ENCODE peak calls at places on chromosomes 13 and 19, in eight cellular contexts. A, W, S, B, J, V, T and Q are unnamed samples.

GRCh38 chr13:60646600-60646999 is 249.6 kb downstream of the TDRD3 start:
- DNase-seq in A (no peak), T (no peak), V (no peak), W (no peak), J (no peak), B (no peak), S (no peak), Q (no peak)

GRCh38 chr19:3982701-3983541 is 2.3 kb downstream of the EEF2 start:
- DNase-seq in A (no peak), S (peak; percentile 74), T (no peak), J (no peak), B (no peak), W (no peak), V (peak; percentile 71), Q (peak; percentile 57)

GRCh38 chr19:48806818-48807589 is 3.8 kb downstream of the BCAT2 start:
- DNase-seq in T (no peak), W (no peak), J (no peak), V (peak; percentile 40), B (peak; percentile 88), A (no peak), S (peak; percentile 39), Q (peak; percentile 61)

GRCh38 chr13:50645092-50645491 is 198.4 kb downstream of the DLEU7 start:
- DNase-seq in V (peak; percentile 82), S (no peak), B (no peak), W (no peak), A (no peak), J (no peak), T (no peak), Q (no peak)

GRCh38 chr13:48531416-48532145 is 1.3 kb downstream of the RCBTB2 start:
- DNase-seq in A (no peak), T (peak; percentile 37), V (no peak), W (no peak), J (no peak), B (no peak), S (no peak), Q (no peak)

GRCh38 chr13:67094078-67094477 is 136.1 kb downstream of the PCDH9 start:
- DNase-seq in S (no peak), J (no peak), B (no peak), A (no peak), T (no peak), W (no peak), V (no peak), Q (no peak)

GRCh38 chr19:19740755-19741154 is 7.8 kb upstream of the ZNF14 start:
- DNase-seq in J (no peak), B (no peak), W (no peak), S (no peak), A (no peak), T (no peak), V (no peak), Q (no peak)

GRCh38 chr19:13215572-13216380 is 65.6 kb downstream of the IER2 start:
- DNase-seq in W (no peak), B (no peak), S (no peak), V (peak; percentile 34), J (peak; percentile 42), T (peak; percentile 42), A (no peak), Q (no peak)

GRCh38 chr19:33498391-33499000 is 23.1 kb downstream of the PEPD start:
- DNase-seq in J (no peak), W (no peak), S (no peak), A (peak; percentile 19), T (no peak), B (peak; percentile 26), V (no peak), Q (no peak)

GRCh38 chr19:19399733-19400438 is 5.6 kb upstream of the GATAD2A start:
- DNase-seq in W (no peak), J (no peak), A (no peak), S (peak; percentile 38), T (no peak), V (peak; percentile 48), B (no peak), Q (no peak)

GRCh38 chr13:51826606-51827005 is 18.4 kb downstream of the TMEM272 start:
- DNase-seq in A (peak; percentile 67), T (no peak), W (no peak), S (no peak), V (no peak), J (no peak), B (no peak), Q (no peak)

GRCh38 chr19:3483226-3483628 is at the start of gene SMIM44:
- DNase-seq in B (peak; percentile 79), V (no peak), J (no peak), T (no peak), W (no peak), A (no peak), S (no peak), Q (no peak)

GRCh38 chr19:15107056-15108010 is at the start of gene SYDE1:
- DNase-seq in W (no peak), V (peak; percentile 68), S (peak; percentile 55), B (no peak), A (peak; percentile 73), J (no peak), T (no peak), Q (peak; percentile 43)

GRCh38 chr19:41123716-41124244 is 9.5 kb downstream of the CYP2F1 start:
- DNase-seq in J (no peak), W (no peak), V (no peak), S (no peak), B (no peak), T (no peak), A (no peak), Q (no peak)

GRCh38 chr13:75489502-75490263 is 7.7 kb upstream of the TBC1D4 start:
- DNase-seq in T (no peak), V (peak; percentile 79), B (no peak), A (no peak), W (no peak), S (peak; percentile 69), J (no peak), Q (no peak)

GRCh38 chr13:112724788-112725345 is 35.0 kb downstream of the ATP11A start:
- DNase-seq in S (no peak), J (no peak), B (no peak), V (no peak), T (no peak), A (no peak), W (no peak), Q (no peak)

GRCh38 chr13:110334841-110335490 is 27.9 kb downstream of the COL4A2 start:
- DNase-seq in B (no peak), V (peak; percentile 79), A (no peak), W (no peak), J (no peak), S (no peak), T (no peak), Q (no peak)

GRCh38 chr13:110506859-110507566 is 54.5 kb downstream of the RAB20 start:
- DNase-seq in T (no peak), V (peak; percentile 23), B (peak; percentile 89), W (no peak), S (peak; percentile 10), J (no peak), A (peak; percentile 81), Q (peak; percentile 92)

GRCh38 chr19:31350033-31350692 is 927 bp upstream of the TSHZ3 start:
- DNase-seq in V (no peak), B (peak; percentile 55), A (peak; percentile 71), W (no peak), J (no peak), S (no peak), T (no peak), Q (peak; percentile 41)

GRCh38 chr13:113754691-113755090 is 4.3 kb upstream of the TMEM255B start:
- DNase-seq in B (no peak), V (no peak), T (no peak), S (no peak), J (no peak), A (peak; percentile 42), W (no peak), Q (no peak)

GRCh38 chr13:59880468-59880867 is 283.3 kb downstream of the DIAPH3 start:
- DNase-seq in J (no peak), S (peak; percentile 28), B (no peak), A (no peak), V (peak; percentile 10), W (no peak), T (no peak), Q (no peak)

GRCh38 chr19:1752757-1753728 is at the start of gene ONECUT3:
- DNase-seq in B (no peak), J (no peak), W (no peak), V (no peak), A (no peak), T (no peak), S (no peak), Q (no peak)

GRCh38 chr19:4800591-4801081 is 9.1 kb downstream of the FEM1A start:
- DNase-seq in A (no peak), T (no peak), W (no peak), J (no peak), B (no peak), V (no peak), S (no peak), Q (no peak)

DNA sequence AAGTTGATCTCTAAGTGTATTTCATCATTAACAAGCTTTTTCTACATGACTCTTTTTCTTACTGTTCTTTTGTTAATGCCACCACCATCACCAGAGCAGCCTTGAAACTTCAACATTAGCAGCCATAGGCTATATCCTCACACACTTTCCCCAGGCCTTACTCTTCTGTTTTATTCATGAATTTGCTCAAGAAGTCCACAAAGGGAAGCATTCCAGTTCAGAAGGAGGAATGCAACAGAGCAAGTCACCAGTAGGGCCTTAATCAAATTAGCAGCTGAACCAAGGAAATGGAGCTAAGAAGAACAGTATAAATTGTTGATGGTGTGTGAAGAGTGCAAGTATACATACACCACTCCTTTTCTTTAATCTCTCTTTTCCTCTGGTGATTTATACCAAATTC is 223.1 kb downstream of the NBEA start:
- DNase-seq in V (no peak), A (no peak), W (no peak), B (no peak), J (no peak), S (no peak), T (no peak), Q (no peak)
- H3K27me3 ChIP-seq in V (no peaks in the 10 kb centered on the region), A (no peaks in the 10 kb centered on the region), W (no peaks in the 10 kb centered on the region), B (no peaks in the 10 kb centered on the region), J (no peaks in the 10 kb centered on the region), S (no peaks in the 10 kb centered on the region), T (no peaks in the 10 kb centered on the region), Q (no peaks in the 10 kb centered on the region)

GRCh38 chr13:46598140-46598819 is 45.3 kb downstream of the LRCH1 start:
- DNase-seq in V (no peak), A (no peak), W (no peak), B (no peak), S (no peak), T (no peak), J (no peak), Q (no peak)
- H3K4me1 ChIP-seq in V (peaks cover 11% of the 10 kb centered on the region), A (peaks cover 47% of the 10 kb centered on the region), W (peaks cover 56% of the 10 kb centered on the region), B (peaks cover 17% of the 10 kb centered on the region), S (peaks cover 13% of the 10 kb centered on the region), T (peaks cover 3% of the 10 kb centered on the region), J (peaks cover 63% of the 10 kb centered on the region), Q (peaks cover 44% of the 10 kb centered on the region)

GRCh38 chr13:33676700-33677048 is 141.3 kb upstream of the RFC3 start:
- DNase-seq in S (peak; percentile 21), B (no peak), W (no peak), A (no peak), V (peak; percentile 54), J (no peak), T (no peak), Q (peak; percentile 43)
- H3K27ac ChIP-seq in S (no peak overlapping the region), B (no peak overlapping the region), W (no peak overlapping the region), A (peak overlapping the region; percentile 69), V (no peak overlapping the region), J (no peak overlapping the region), T (no peak overlapping the region), Q (peak overlapping the region; percentile 40)

DNA sequence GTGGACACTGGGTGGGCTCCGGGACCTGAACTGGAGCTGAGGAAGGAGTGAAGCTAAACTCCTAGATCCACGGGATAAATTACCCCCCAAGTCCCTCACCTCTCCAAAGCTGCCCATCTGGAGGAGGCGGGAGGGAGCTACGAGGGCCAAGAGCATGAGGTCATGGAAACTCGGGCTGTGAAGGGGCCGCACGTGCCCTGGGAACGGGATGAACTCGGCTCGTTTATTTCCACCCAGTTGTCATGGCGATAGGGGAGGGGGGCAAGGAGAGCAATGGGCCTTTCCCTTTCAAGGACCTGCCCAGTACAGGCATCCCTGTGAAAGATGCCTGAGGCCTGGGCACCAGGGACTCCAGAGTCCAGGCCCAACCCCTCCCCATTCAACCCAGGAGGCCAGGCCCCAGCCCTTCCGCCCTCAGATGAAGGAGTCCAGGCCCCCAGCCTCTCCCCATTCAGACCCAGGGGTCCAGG is 3.8 kb downstream of the PPP1R12C start:
- DNase-seq in S (peak; percentile 92), A (peak; percentile 85), V (peak; percentile 83), T (no peak), J (no peak), B (peak; percentile 63), W (peak; percentile 92), Q (peak; percentile 91)
- H3K27me3 ChIP-seq in S (no peaks in the 10 kb centered on the region), A (no peaks in the 10 kb centered on the region), V (no peaks in the 10 kb centered on the region), T (no peaks in the 10 kb centered on the region), J (no peaks in the 10 kb centered on the region), B (no peaks in the 10 kb centered on the region), W (no peaks in the 10 kb centered on the region), Q (no peaks in the 10 kb centered on the region)